ENCODE peak calls at places on chromosome 4, in seven cellular contexts. O, K, M, T, Q, A and C are unnamed samples. For H3K27me3, the result is how much of the 10 kb centered on the place peaks cover.

GRCh38 chr4:73730292-73730691 is 10.1 kb upstream of the CXCL8 start:
- DNase-seq in O (no peak), K (no peak), M (no peak), T (no peak), Q (no peak), A (no peak), C (no peak)

GRCh38 chr4:8073206-8073863 is 85.3 kb downstream of the ABLIM2 start:
- DNase-seq in O (no peak), K (no peak), M (no peak), T (no peak), Q (no peak), A (no peak), C (no peak)

GRCh38 chr4:65089666-65090065 is 580.6 kb downstream of the EPHA5 start:
- DNase-seq in O (no peak), K (no peak), M (no peak), T (no peak), Q (no peak), A (no peak), C (no peak)

GRCh38 chr4:120043828-120044227 is 22.8 kb downstream of the MAD2L1 start:
- DNase-seq in O (no peak), K (no peak), M (no peak), T (no peak), Q (no peak), A (no peak), C (no peak)

GRCh38 chr4:39083164-39083563 is 21.1 kb downstream of the KLHL5 start:
- DNase-seq in O (no peak), K (no peak), M (peak), T (no peak), Q (no peak), A (no peak), C (no peak)

GRCh38 chr4:38891051-38891738 is 23.6 kb downstream of the FAM114A1 start:
- DNase-seq in O (no peak), K (no peak), M (no peak), T (no peak), Q (no peak), A (no peak), C (no peak)

GRCh38 chr4:100189820-100190642 is at the start of gene DDIT4L:
- DNase-seq in O (no peak), K (peak), M (peak), T (peak), Q (no peak), A (peak), C (no peak)

GRCh38 chr4:8652181-8653078 is 59.9 kb downstream of the CPZ start:
- DNase-seq in O (no peak), K (no peak), M (no peak), T (peak), Q (no peak), A (no peak), C (no peak)

GRCh38 chr4:57051100-57051499 is 59.1 kb downstream of the IGFBP7 start:
- DNase-seq in O (no peak), K (no peak), M (peak), T (no peak), Q (no peak), A (no peak), C (no peak)

GRCh38 chr4:7771541-7772507 is 167.8 kb downstream of the AFAP1 start:
- DNase-seq in O (no peak), K (no peak), M (no peak), T (peak), Q (no peak), A (no peak), C (no peak)

GRCh38 chr4:82138376-82138775 is 235.4 kb downstream of the HNRNPD start:
- DNase-seq in O (no peak), K (no peak), M (peak), T (no peak), Q (no peak), A (no peak), C (no peak)

GRCh38 chr4:66187175-66187720 is 517.0 kb upstream of the EPHA5 start:
- DNase-seq in O (no peak), K (no peak), M (no peak), T (peak), Q (no peak), A (no peak), C (no peak)

GRCh38 chr4:105348719-105349118 is 125.1 kb downstream of the PPA2 start:
- DNase-seq in O (no peak), K (no peak), M (no peak), T (no peak), Q (no peak), A (no peak), C (no peak)

GRCh38 chr4:48854982-48855381 is 24.1 kb downstream of the OCIAD1 start:
- DNase-seq in O (no peak), K (no peak), M (no peak), T (no peak), Q (no peak), A (no peak), C (no peak)

GRCh38 chr4:166324321-166324720 is 451.3 kb downstream of the TLL1 start:
- DNase-seq in O (no peak), K (peak), M (no peak), T (no peak), Q (peak), A (no peak), C (no peak)

GRCh38 chr4:41981456-41981855 is at the start of gene DCAF4L1:
- DNase-seq in O (no peak), K (no peak), M (no peak), T (no peak), Q (no peak), A (no peak), C (no peak)

GRCh38 chr4:41471126-41471665 is 66.8 kb upstream of the LIMCH1 start:
- DNase-seq in O (no peak), K (no peak), M (no peak), T (no peak), Q (no peak), A (no peak), C (no peak)

GRCh38 chr4:7911044-7911578 is 28.6 kb downstream of the AFAP1 start:
- DNase-seq in O (no peak), K (peak), M (peak), T (peak), Q (peak), A (no peak), C (no peak)

GRCh38 chr4:19924761-19925160 is 326.9 kb upstream of the SLIT2 start:
- DNase-seq in O (no peak), K (no peak), M (peak), T (no peak), Q (no peak), A (no peak), C (no peak)

GRCh38 chr4:83267835-83268475 is 16.6 kb downstream of the COQ2 start:
- DNase-seq in O (no peak), K (no peak), M (no peak), T (no peak), Q (no peak), A (no peak), C (no peak)

GRCh38 chr4:151798678-151799416 is 38.0 kb upstream of the GATB start:
- DNase-seq in O (no peak), K (no peak), M (no peak), T (no peak), Q (no peak), A (no peak), C (no peak)

GRCh38 chr4:83125738-83126141 is 11.2 kb upstream of the PLAC8 start:
- DNase-seq in O (peak), K (no peak), M (no peak), T (no peak), Q (no peak), A (peak), C (no peak)

GRCh38 chr4:83112239-83112638 is 2.3 kb downstream of the PLAC8 start:
- DNase-seq in O (no peak), K (no peak), M (no peak), T (no peak), Q (no peak), A (no peak), C (no peak)

GRCh38 chr4:58665649-58666048 is 1555.5 kb upstream of the IGFBP7 start:
- DNase-seq in O (no peak), K (no peak), M (no peak), T (no peak), Q (no peak), A (no peak), C (no peak)

GRCh38 chr4:20698382-20698781 is 1.9 kb upstream of the PACRGL start:
- DNase-seq in O (no peak), K (no peak), M (no peak), T (no peak), Q (no peak), A (no peak), C (no peak)

GRCh38 chr4:6270691-6271121 is 1.1 kb downstream of the WFS1 start:
- DNase-seq in O (no peak), K (no peak), M (peak), T (no peak), Q (no peak), A (no peak), C (no peak)

GRCh38 chr4:6269651-6270511 is at the start of gene WFS1:
- DNase-seq in O (peak), K (peak), M (peak), T (peak), Q (peak), A (peak), C (peak)

GRCh38 chr4:6269400-6269650 is 325 bp upstream of the WFS1 start:
- DNase-seq in O (no peak), K (no peak), M (no peak), T (no peak), Q (no peak), A (no peak), C (no peak)

GRCh38 chr4:6267573-6267972 is 2.1 kb upstream of the WFS1 start:
- DNase-seq in O (no peak), K (no peak), M (no peak), T (no peak), Q (no peak), A (no peak), C (no peak)

DNA sequence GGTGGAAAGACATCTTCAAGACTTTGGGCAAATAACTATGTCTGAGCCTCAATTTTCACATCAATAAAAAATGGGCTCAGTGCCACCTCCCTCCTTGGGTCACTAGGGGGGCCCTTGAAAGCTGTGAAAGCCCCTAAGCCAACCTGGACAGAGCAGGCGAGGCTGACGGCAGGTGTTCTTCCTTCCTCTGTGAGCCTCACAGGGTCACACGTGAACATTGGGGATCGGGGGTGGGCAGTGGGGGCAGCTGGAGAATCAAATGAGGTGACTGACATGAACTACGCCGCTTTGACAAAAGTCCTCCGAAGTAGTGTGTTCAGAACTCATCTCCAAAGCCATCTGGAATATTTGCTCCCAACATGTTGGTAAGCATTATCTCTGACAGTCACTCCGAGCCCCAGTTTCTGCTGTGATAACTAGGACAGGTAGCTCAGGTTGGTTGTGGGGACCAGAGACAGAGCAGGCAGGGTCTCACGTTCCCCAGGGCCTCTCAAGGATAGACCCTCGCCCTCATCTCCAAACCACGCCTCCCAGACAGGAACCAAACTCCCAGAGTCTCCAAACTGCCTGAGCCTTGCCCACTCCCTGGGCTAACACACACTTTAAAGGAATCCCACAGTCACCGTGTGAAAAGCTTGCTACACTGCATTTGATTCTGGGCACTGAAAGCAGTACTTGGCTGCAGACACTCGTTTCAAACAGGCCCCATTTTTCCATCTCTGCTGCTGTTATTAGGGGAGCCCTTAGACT is 825 bp upstream of the WFS1 start:
- DNase-seq in O (no peak), K (no peak), M (no peak), T (no peak), Q (no peak), A (no peak), C (no peak)
- H3K4me3 ChIP-seq in O (peak), K (peak), M (peak), T (peak), Q (peak), A (peak), C (peak)

DNA sequence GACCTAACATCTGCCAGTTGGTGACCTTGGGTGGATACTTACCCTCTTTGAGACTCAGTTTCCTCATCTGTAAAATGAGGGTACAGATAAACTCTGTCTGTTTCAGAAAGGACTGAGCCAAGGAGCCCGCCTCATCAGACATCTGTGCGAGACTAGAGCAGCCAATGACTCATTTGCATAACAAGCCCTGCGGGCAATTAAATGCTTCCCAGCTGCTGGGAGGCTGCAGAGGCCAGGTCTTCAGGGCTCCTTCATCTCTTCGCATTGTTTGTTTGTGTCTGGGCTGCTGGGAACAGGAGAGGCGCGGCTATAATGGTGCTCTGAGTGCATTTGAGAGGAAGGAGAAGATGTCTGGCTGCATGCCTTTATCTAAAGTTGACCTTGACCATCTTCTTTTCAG is 85.0 kb downstream of the ADRA2C start:
- DNase-seq in O (no peak), K (no peak), M (peak), T (no peak), Q (peak), A (no peak), C (no peak)
- H3K27me3 ChIP-seq in O (under half), K (under half), M (under half), T (under half), Q (under half), A (under half), C (under half)

DNA sequence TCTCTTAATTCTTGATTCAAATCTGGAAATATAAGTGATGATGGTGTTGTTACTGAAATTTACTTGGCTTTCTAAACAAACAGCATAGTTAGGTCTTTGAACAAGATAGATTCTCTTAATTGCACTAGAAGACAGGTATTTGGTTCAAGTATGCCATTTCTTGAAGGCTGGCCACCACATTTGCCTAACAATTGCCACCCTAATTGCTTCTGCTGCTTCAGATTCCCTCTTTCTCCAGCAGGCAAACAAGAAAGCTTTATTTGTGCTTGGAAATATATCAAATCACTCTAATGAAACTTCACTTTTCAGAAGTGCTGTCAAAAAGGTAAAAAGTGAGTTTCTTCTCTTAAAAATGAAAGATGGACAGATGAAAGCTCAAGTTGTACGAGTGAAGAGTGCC is 418.6 kb downstream of the INPP4B start:
- DNase-seq in O (no peak), K (no peak), M (no peak), T (no peak), Q (peak), A (no peak), C (no peak)
- H3K4me3 ChIP-seq in O (no peak), K (no peak), M (no peak), T (no peak), Q (no peak), A (no peak), C (no peak)

GRCh38 chr4:84500386-84501196 is 1.5 kb upstream of the NKX6-1 start:
- DNase-seq in O (no peak), K (no peak), M (no peak), T (no peak), Q (no peak), A (no peak), C (no peak)
- H3K27me3 ChIP-seq in O (half or more), K (half or more), M (half or more), T (half or more), Q (half or more), A (half or more), C (half or more)

GRCh38 chr4:72566573-72566972 is 2.4 kb downstream of the ADAMTS3 start:
- DNase-seq in O (no peak), K (no peak), M (no peak), T (no peak), Q (no peak), A (no peak), C (no peak)

GRCh38 chr4:72567036-72567435 is 2.0 kb downstream of the ADAMTS3 start:
- DNase-seq in O (no peak), K (no peak), M (no peak), T (no peak), Q (no peak), A (no peak), C (no peak)

GRCh38 chr4:72569719-72570235 is 756 bp upstream of the ADAMTS3 start:
- DNase-seq in O (no peak), K (no peak), M (peak), T (no peak), Q (no peak), A (no peak), C (no peak)

GRCh38 chr4:72568959-72569718 is at the start of gene ADAMTS3:
- DNase-seq in O (no peak), K (peak), M (peak), T (peak), Q (peak), A (no peak), C (no peak)

DNA sequence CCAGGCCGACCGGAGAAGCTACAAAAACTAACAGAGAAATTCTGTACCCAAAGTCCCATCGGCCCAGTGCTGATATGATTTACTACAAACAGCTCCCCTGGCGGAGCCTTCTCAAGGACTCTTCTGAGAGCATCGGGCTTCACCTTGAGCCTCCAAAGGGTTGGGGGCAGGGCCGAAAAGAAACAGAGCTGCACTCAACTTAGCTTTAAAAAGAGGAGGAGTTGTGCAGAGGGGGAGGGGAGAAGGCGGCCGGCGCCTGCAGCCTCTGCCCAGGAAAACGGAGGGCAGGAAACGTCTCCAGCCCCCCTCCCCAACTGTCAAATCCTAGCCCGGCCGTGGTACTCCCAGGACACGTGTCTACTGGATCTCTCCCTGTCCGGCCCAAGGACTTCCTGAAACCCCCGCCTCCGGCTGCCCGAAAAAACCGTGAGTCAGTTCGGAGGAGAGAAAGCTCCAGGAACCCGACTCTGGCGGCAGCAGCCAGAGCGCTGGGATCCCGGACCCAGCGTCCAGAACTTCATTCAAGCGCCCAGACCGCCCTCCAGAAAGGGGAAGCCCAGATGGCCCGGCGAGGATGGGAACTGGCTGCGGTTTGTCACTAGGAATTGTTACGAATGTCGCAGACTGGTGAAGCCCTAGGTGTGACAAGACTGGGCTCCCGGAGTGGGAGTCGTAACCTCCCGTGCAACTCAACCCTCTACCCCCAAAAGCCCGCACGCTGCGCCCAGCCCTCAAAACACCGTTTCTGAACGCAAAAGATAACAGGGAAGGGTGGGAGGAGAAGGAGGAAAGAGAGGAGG is 1.0 kb downstream of the ADAMTS3 start:
- DNase-seq in O (no peak), K (peak), M (peak), T (peak), Q (peak), A (no peak), C (no peak)
- H3K4me3 ChIP-seq in O (no peak), K (peak), M (peak), T (peak), Q (peak), A (peak), C (peak)

GRCh38 chr4:6659897-6660296 is 19.4 kb downstream of the MRFAP1 start:
- DNase-seq in O (no peak), K (no peak), M (no peak), T (no peak), Q (no peak), A (no peak), C (no peak)
- H3K27me3 ChIP-seq in O (under half), K (under half), M (under half), T (under half), Q (under half), A (under half), C (under half)

GRCh38 chr4:186144180-186144579 is 39.7 kb downstream of the FAM149A start:
- DNase-seq in O (no peak), K (peak), M (peak), T (no peak), Q (no peak), A (no peak), C (no peak)

GRCh38 chr4:186149872-186150271 is 41.5 kb upstream of the CYP4V2 start:
- DNase-seq in O (no peak), K (no peak), M (no peak), T (peak), Q (no peak), A (peak), C (no peak)

GRCh38 chr4:186146443-186146842 is 41.9 kb downstream of the FAM149A start:
- DNase-seq in O (no peak), K (no peak), M (no peak), T (no peak), Q (no peak), A (no peak), C (no peak)

GRCh38 chr4:186148335-186148975 is 42.9 kb upstream of the CYP4V2 start:
- DNase-seq in O (no peak), K (no peak), M (no peak), T (no peak), Q (no peak), A (no peak), C (no peak)

GRCh38 chr4:186144596-186145569 is 40.4 kb downstream of the FAM149A start:
- DNase-seq in O (no peak), K (peak), M (peak), T (peak), Q (peak), A (no peak), C (no peak)
- H3K4me3 ChIP-seq in O (peak), K (peak), M (peak), T (peak), Q (peak), A (peak), C (peak)

DNA sequence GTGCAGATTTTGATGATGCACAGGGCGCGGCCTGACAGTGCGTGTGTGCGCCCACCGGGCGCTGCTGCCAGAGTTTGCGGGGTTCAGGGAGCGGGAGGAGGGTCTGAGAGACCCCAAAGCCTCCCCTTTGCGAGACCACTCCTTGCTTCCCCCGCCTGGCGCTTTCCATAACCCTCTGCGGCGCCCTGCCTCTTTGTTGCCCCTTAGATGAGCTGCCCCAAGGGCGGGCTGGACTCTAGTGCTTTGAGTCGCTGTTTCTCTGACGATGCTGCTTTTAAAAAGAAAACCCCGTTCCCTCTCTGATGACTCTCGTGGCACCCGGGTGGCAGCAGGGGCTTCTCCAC is 9.9 kb downstream of the MSX1 start:
- DNase-seq in O (no peak), K (peak), M (no peak), T (no peak), Q (no peak), A (no peak), C (no peak)
- H3K27me3 ChIP-seq in O (half or more), K (half or more), M (half or more), T (half or more), Q (half or more), A (under half), C (half or more)

GRCh38 chr4:70996014-70996353 is 2.5 kb downstream of the DCK start:
- DNase-seq in O (no peak), K (no peak), M (no peak), T (no peak), Q (no peak), A (peak), C (no peak)
- H3K4me3 ChIP-seq in O (peak), K (no peak), M (no peak), T (no peak), Q (no peak), A (peak), C (no peak)

GRCh38 chr4:140115140-140115539 is 38.8 kb downstream of the MAML3 start:
- DNase-seq in O (no peak), K (no peak), M (no peak), T (no peak), Q (no peak), A (no peak), C (no peak)
- H3K27me3 ChIP-seq in O (under half), K (under half), M (under half), T (under half), Q (under half), A (under half), C (under half)